ENCODE peak calls at places on chromosomes 7 and 10, in seven cellular contexts. H is endothelial cell of umbilical vein; A is left colon; F is stimulated activated CD8-positive, alpha-beta memory T cell treated with anti-CD3 and anti-CD28 coated beads, Interleukin-2, amount 100 ng/mL, for 48 hours; V is coronary artery; K is psoas muscle; Y is activated CD8-positive, alpha-beta memory T cell treated with anti-CD3 and anti-CD28 coated beads for 4 hours. X is an unnamed sample.

GRCh38 chr7:156026076-156027002 is 214.1 kb upstream of the SHH start:
- DNase-seq in H (no peak), A (no peak), F (no peak), V (no peak), K (no peak), Y (no peak), X (no peak)

GRCh38 chr10:73997479-73997805 is 474 bp upstream of the VCL start:
- DNase-seq in H (no peak), A (peak), F (no peak), V (no peak), K (no peak), Y (no peak), X (peak)

GRCh38 chr10:21925851-21926250 is 77.7 kb downstream of the DNAJC1 start:
- DNase-seq in H (no peak), A (no peak), F (no peak), V (no peak), K (no peak), Y (no peak), X (no peak)

GRCh38 chr7:51639661-51640340 is 323.2 kb upstream of the COBL start:
- DNase-seq in H (no peak), A (no peak), F (no peak), V (no peak), K (no peak), Y (no peak), X (no peak)

GRCh38 chr7:23135765-23136164 is 30.2 kb downstream of the KLHL7 start:
- DNase-seq in H (no peak), A (no peak), F (no peak), V (no peak), K (no peak), Y (no peak), X (no peak)

GRCh38 chr7:150401861-150402631 is 22.9 kb downstream of the ZNF775 start:
- DNase-seq in H (no peak), A (peak), F (no peak), V (no peak), K (no peak), Y (no peak), X (no peak)

GRCh38 chr10:3263747-3264146 is 91.2 kb upstream of the PITRM1 start:
- DNase-seq in H (no peak), A (no peak), F (no peak), V (no peak), K (no peak), Y (no peak), X (no peak)

GRCh38 chr10:130998642-130999041 is 312.9 kb downstream of the TCERG1L start:
- DNase-seq in H (no peak), A (no peak), F (no peak), V (peak), K (no peak), Y (no peak), X (no peak)

GRCh38 chr10:70297224-70297623 is 13.4 kb upstream of the NPFFR1 start:
- DNase-seq in H (no peak), A (no peak), F (no peak), V (no peak), K (no peak), Y (no peak), X (no peak)

GRCh38 chr7:66206116-66206908 is 1.2 kb downstream of the TPST1 start:
- DNase-seq in H (no peak), A (no peak), F (no peak), V (no peak), K (no peak), Y (no peak), X (no peak)

GRCh38 chr7:24783731-24784130 is 26.5 kb upstream of the GSDME start:
- DNase-seq in H (no peak), A (no peak), F (no peak), V (no peak), K (no peak), Y (no peak), X (no peak)

GRCh38 chr7:90530263-90530662 is 60.8 kb downstream of the PTTG1IP2 start:
- DNase-seq in H (no peak), A (no peak), F (no peak), V (no peak), K (no peak), Y (no peak), X (no peak)

GRCh38 chr10:125866421-125867029 is 14.6 kb downstream of the DHX32 start:
- DNase-seq in H (no peak), A (peak), F (no peak), V (no peak), K (no peak), Y (no peak), X (peak)

GRCh38 chr7:31096882-31097258 is 44.8 kb downstream of the ADCYAP1R1 start:
- DNase-seq in H (no peak), A (no peak), F (no peak), V (peak), K (no peak), Y (no peak), X (no peak)

GRCh38 chr10:85849315-85849714 is 517.3 kb downstream of the GRID1 start:
- DNase-seq in H (no peak), A (no peak), F (no peak), V (peak), K (no peak), Y (no peak), X (no peak)

GRCh38 chr10:130550952-130551674 is 414.9 kb downstream of the GLRX3 start:
- DNase-seq in H (no peak), A (no peak), F (no peak), V (no peak), K (no peak), Y (no peak), X (no peak)

GRCh38 chr10:100303724-100304319 is 17.3 kb upstream of the BLOC1S2 start:
- DNase-seq in H (peak), A (no peak), F (no peak), V (no peak), K (no peak), Y (no peak), X (no peak)

GRCh38 chr10:70053896-70054641 is 1.4 kb downstream of the MACROH2A2 start:
- DNase-seq in H (no peak), A (peak), F (peak), V (no peak), K (peak), Y (no peak), X (peak)

GRCh38 chr10:70118196-70118595 is 14.4 kb downstream of the AIFM2 start:
- DNase-seq in H (no peak), A (no peak), F (no peak), V (no peak), K (no peak), Y (no peak), X (no peak)

GRCh38 chr10:15461353-15462108 is 90.4 kb upstream of the FAM171A1 start:
- DNase-seq in H (peak), A (peak), F (no peak), V (no peak), K (peak), Y (no peak), X (peak)

GRCh38 chr7:151495360-151495759 is 24.3 kb downstream of the RHEB start:
- DNase-seq in H (no peak), A (no peak), F (no peak), V (no peak), K (no peak), Y (no peak), X (no peak)

GRCh38 chr10:86440874-86441838 is 74.6 kb upstream of the GRID1 start:
- DNase-seq in H (peak), A (no peak), F (no peak), V (no peak), K (no peak), Y (no peak), X (no peak)

GRCh38 chr7:68063171-68063570 is 1066.5 kb downstream of the TYW1 start:
- DNase-seq in H (no peak), A (no peak), F (no peak), V (no peak), K (no peak), Y (no peak), X (no peak)

GRCh38 chr7:2399848-2400587 is 3.4 kb upstream of the CHST12 start:
- DNase-seq in H (peak), A (peak), F (no peak), V (no peak), K (peak), Y (no peak), X (peak)

X was measured in transverse colon.